ENCODE peak calls at places on chromosomes 3 and 15, in six cellular contexts. U is left cardiac atrium; F is cerebellar cortex; Y is activated CD8-positive, alpha-beta memory T cell treated with anti-CD3 and anti-CD28 coated beads, Interleukin-2, amount 10 ng/mL, durations not matched to agents 7 days and 5 days; M is HTR-8/SVneo; N is HEK293T. A is an unnamed sample.

GRCh38 chr15:84840741-84841429 is 23.7 kb downstream of the ALPK3 start:
- DNase-seq in U (peak), Y (peak), F (no peak), M (no peak), N (no peak), A (no peak)

GRCh38 chr3:54641226-54642014 is 286.4 kb downstream of the LRTM1 start:
- DNase-seq in N (no peak), U (no peak), Y (no peak), F (no peak), M (no peak), A (no peak)

GRCh38 chr3:23805881-23806321 is at the start of gene UBE2E1:
- DNase-seq in Y (peak), N (peak), U (peak), F (peak), M (peak), A (peak)

GRCh38 chr15:46452297-46452820 is 817.5 kb downstream of the SQOR start:
- DNase-seq in U (no peak), F (no peak), M (no peak), N (no peak), Y (no peak), A (no peak)

GRCh38 chr3:25455316-25456232 is 27.5 kb downstream of the RARB start:
- DNase-seq in N (peak), Y (no peak), U (peak), M (peak), F (peak), A (no peak)

GRCh38 chr15:74378853-74379252 is 11.4 kb upstream of the CYP11A1 start:
- DNase-seq in F (no peak), M (no peak), U (no peak), Y (no peak), N (no peak), A (no peak)

GRCh38 chr3:110664148-110664547 is 407.5 kb upstream of the NECTIN3 start:
- DNase-seq in F (no peak), Y (no peak), U (no peak), N (no peak), M (peak), A (no peak)

GRCh38 chr3:62940763-62941632 is 65.8 kb upstream of the CADPS start:
- DNase-seq in N (no peak), F (no peak), U (no peak), M (no peak), Y (no peak), A (no peak)

GRCh38 chr15:66095871-66096710 is 157.5 kb downstream of the MEGF11 start:
- DNase-seq in Y (no peak), M (no peak), U (no peak), F (no peak), N (no peak), A (no peak)

GRCh38 chr3:59775106-59775505 is 725.3 kb upstream of the CFAP20DC start:
- DNase-seq in M (no peak), N (no peak), Y (no peak), U (no peak), F (no peak), A (no peak)

GRCh38 chr15:83436513-83437158 is 10.5 kb upstream of the SH3GL3 start:
- DNase-seq in F (peak), M (peak), N (peak), Y (no peak), U (no peak), A (no peak)

GRCh38 chr3:138003069-138003468 is 6.9 kb upstream of the CLDN18 start:
- DNase-seq in U (no peak), Y (no peak), N (no peak), F (no peak), M (no peak), A (no peak)

GRCh38 chr15:48937886-48938285 is 25.8 kb downstream of the SHC4 start:
- DNase-seq in N (no peak), F (no peak), M (no peak), Y (no peak), U (no peak), A (no peak)

GRCh38 chr3:129360705-129361460 is 67.6 kb downstream of the EFCAB12 start:
- DNase-seq in M (no peak), F (no peak), N (no peak), Y (no peak), U (no peak), A (no peak)

GRCh38 chr3:72665701-72666443 is 182.4 kb downstream of the SHQ1 start:
- DNase-seq in N (peak), M (no peak), U (peak), Y (peak), F (no peak), A (peak)

GRCh38 chr15:69554321-69554961 is 101.8 kb downstream of the RPLP1 start:
- DNase-seq in Y (no peak), N (no peak), F (no peak), U (no peak), M (no peak), A (no peak)

GRCh38 chr15:59298255-59298856 is 74.3 kb downstream of the MYO1E start:
- DNase-seq in Y (peak), F (no peak), N (no peak), U (no peak), M (no peak), A (peak)

GRCh38 chr15:95680693-95681092 is 649.8 kb upstream of the NR2F2 start:
- DNase-seq in N (no peak), U (no peak), M (no peak), F (no peak), Y (no peak), A (no peak)

GRCh38 chr3:186839874-186840641 is 2.5 kb upstream of the ADIPOQ start:
- DNase-seq in Y (no peak), M (no peak), N (no peak), U (no peak), F (no peak), A (no peak)

GRCh38 chr3:106068795-106069194 is 200.0 kb upstream of the CBLB start:
- DNase-seq in F (no peak), M (no peak), U (no peak), Y (no peak), N (no peak), A (no peak)

GRCh38 chr15:75731248-75732100 is 18.8 kb upstream of the CSPG4 start:
- DNase-seq in U (no peak), Y (no peak), M (no peak), F (peak), N (no peak), A (no peak)

GRCh38 chr3:12822725-12823373 is 18.5 kb downstream of the RPL32 start:
- DNase-seq in Y (no peak), N (peak), M (peak), U (no peak), F (no peak), A (no peak)

GRCh38 chr3:191085091-191085490 is 114.0 kb upstream of the OSTN start:
- DNase-seq in N (no peak), U (no peak), M (no peak), F (no peak), Y (no peak), A (no peak)

GRCh38 chr15:85335193-85335939 is 45.0 kb upstream of the AKAP13 start:
- DNase-seq in F (no peak), M (no peak), N (no peak), Y (no peak), U (no peak), A (no peak)

GRCh38 chr15:26294062-26294689 is 431.0 kb upstream of the ATP10A start:
- DNase-seq in F (no peak), U (peak), M (no peak), N (no peak), Y (no peak), A (no peak)

GRCh38 chr15:27382296-27382695 is 411.3 kb downstream of the GABRG3 start:
- DNase-seq in Y (no peak), M (no peak), U (no peak), N (no peak), F (no peak), A (no peak)

GRCh38 chr3:32296251-32297204 is 58.0 kb downstream of the CMTM8 start:
- DNase-seq in M (peak), U (peak), N (peak), Y (peak), F (peak), A (peak)

GRCh38 chr3:64888165-64888564 is 200.4 kb upstream of the ADAMTS9 start:
- DNase-seq in U (no peak), Y (no peak), F (no peak), N (no peak), M (no peak), A (no peak)

GRCh38 chr15:72285927-72286516 is 13.7 kb upstream of the PARP6 start:
- DNase-seq in Y (peak), M (peak), F (peak), N (peak), U (no peak), A (peak)

GRCh38 chr3:124075758-124076157 is 83.8 kb upstream of the ROPN1 start:
- DNase-seq in F (peak), U (no peak), N (no peak), M (no peak), Y (no peak), A (no peak)